ENCODE peak calls at places on chromosomes 4 and X, in nine cellular contexts. K is KBM-7; F is RPMI7951; W is B cell; S is T-cell; J is H9; I is stimulated activated CD4-positive, alpha-beta T cell treated with anti-CD3 and anti-CD28 coated beads, Interleukin-15, amount 100 ng/mL, for 48 hours; C is lower leg skin; O is CD4-positive, alpha-beta memory T cell. Z is an unnamed sample.

GRCh38 chr4:55545681-55546632 is 752 bp downstream of the CLOCK start:
- DNase-seq in C (peak), O (peak), F (peak), K (peak), J (peak), S (peak), I (peak), W (peak), Z (peak)

GRCh38 chr4:184534511-184535391 is 60.4 kb upstream of the IRF2 start:
- DNase-seq in F (peak), C (no peak), S (no peak), K (peak), W (peak), I (no peak), J (no peak), O (no peak), Z (peak)

GRCh38 chrX:117196481-117196880 is 733.7 kb upstream of the CT83 start:
- DNase-seq in S (no peak), F (no peak), W (no peak), O (no peak), C (no peak), J (peak), I (no peak), K (no peak), Z (no peak)

GRCh38 chrX:69024931-69025330 is 140.3 kb downstream of the PJA1 start:
- DNase-seq in S (no peak), O (no peak), C (peak), I (no peak), F (no peak), J (peak), W (no peak), K (no peak), Z (no peak)

GRCh38 chrX:9785252-9785943 is 831 bp upstream of the SHROOM2 start:
- DNase-seq in O (no peak), S (no peak), F (no peak), I (no peak), J (no peak), K (no peak), C (no peak), W (no peak), Z (no peak)

GRCh38 chr4:20428410-20429160 is 176.9 kb downstream of the SLIT2 start:
- DNase-seq in I (no peak), S (no peak), W (no peak), C (no peak), K (peak), F (no peak), J (no peak), O (no peak), Z (peak)

GRCh38 chr4:78242071-78242470 is 184.9 kb downstream of the FRAS1 start:
- DNase-seq in F (no peak), J (no peak), C (no peak), S (no peak), K (no peak), O (no peak), I (no peak), W (no peak), Z (no peak)

GRCh38 chrX:50874878-50875277 is 35.7 kb upstream of the BMP15 start:
- DNase-seq in I (no peak), F (no peak), J (no peak), W (no peak), K (no peak), C (no peak), O (no peak), S (no peak), Z (peak)

GRCh38 chrX:37860731-37861130 is 13.4 kb upstream of the DYNLT3 start:
- DNase-seq in O (no peak), F (peak), C (no peak), W (no peak), J (no peak), I (no peak), S (no peak), K (no peak), Z (no peak)

GRCh38 chr4:8340721-8341680 is 71.4 kb downstream of the HTRA3 start:
- DNase-seq in F (no peak), C (peak), O (no peak), I (no peak), J (no peak), K (no peak), W (no peak), S (peak), Z (no peak)

Z was measured in SK-MEL-5.